ENCODE peak calls at places on chromosomes 4 and X, in six cellular contexts. L is astrocyte, K is IMR-90, S is GM23248, O is mesenchymal stem cell, Z is HCT116. J is an unnamed sample.
A peak's percentile ranks its signal among the peaks of the same experiment; 100 is the strongest.

GRCh38 chr4:165398570-165398969 is 19.8 kb downstream of the CPE start:
- DNase-seq in L (peak; percentile 68), K (peak; percentile 16), S (peak; percentile 19), O (peak; percentile 54), Z (peak; percentile 50), J (no peak)

GRCh38 chr4:156858071-156858470 is 113.5 kb downstream of the PDGFC start:
- DNase-seq in L (no peak), K (no peak), S (no peak), O (no peak), Z (no peak), J (no peak)

GRCh38 chr4:112645541-112646329 is 8.8 kb downstream of the LARP7 start:
- DNase-seq in L (no peak), K (no peak), S (no peak), O (no peak), Z (no peak), J (peak; percentile 92)

GRCh38 chr4:5470318-5470889 is 238.0 kb downstream of the EVC2 start:
- DNase-seq in L (peak; percentile 3), K (peak; percentile 43), S (peak; percentile 15), O (no peak), Z (no peak), J (peak; percentile 36)

GRCh38 chrX:27336466-27337091 is 126.6 kb downstream of the PPP4R3C start:
- DNase-seq in L (no peak), K (peak; percentile 2), S (peak; percentile 34), O (peak; percentile 0), Z (peak; percentile 3), J (peak; percentile 82)

GRCh38 chrX:44305921-44306320 is 37.6 kb downstream of the EFHC2 start:
- DNase-seq in L (no peak), K (no peak), S (no peak), O (no peak), Z (no peak), J (no peak)

GRCh38 chr4:90582087-90582486 is 454.9 kb downstream of the CCSER1 start:
- DNase-seq in L (no peak), K (no peak), S (no peak), O (no peak), Z (no peak), J (no peak)

GRCh38 chr4:186587416-186588018 is 32.1 kb upstream of the MTNR1A start:
- DNase-seq in L (peak; percentile 20), K (peak; percentile 65), S (peak; percentile 70), O (peak; percentile 60), Z (peak; percentile 21), J (peak; percentile 87)

GRCh38 chr4:3822230-3822947 is 56.2 kb downstream of the ADRA2C start:
- DNase-seq in L (no peak), K (no peak), S (peak; percentile 35), O (no peak), Z (no peak), J (no peak)

GRCh38 chr4:8905773-8906667 is 34.4 kb upstream of the HMX1 start:
- DNase-seq in L (no peak), K (no peak), S (no peak), O (no peak), Z (no peak), J (peak; percentile 28)

GRCh38 chr4:150679018-150679766 is 97.2 kb downstream of the MAB21L2 start:
- DNase-seq in L (no peak), K (no peak), S (no peak), O (no peak), Z (no peak), J (no peak)

GRCh38 chr4:140049924-140050681 is 103.9 kb downstream of the MAML3 start:
- DNase-seq in L (peak; percentile 43), K (peak; percentile 48), S (peak; percentile 56), O (no peak), Z (no peak), J (peak; percentile 78)

GRCh38 chr4:12120968-12121367 is 692.3 kb upstream of the HS3ST1 start:
- DNase-seq in L (no peak), K (no peak), S (no peak), O (no peak), Z (no peak), J (no peak)

GRCh38 chr4:12118651-12119213 is 690.0 kb upstream of the HS3ST1 start:
- DNase-seq in L (no peak), K (no peak), S (no peak), O (peak; percentile 36), Z (no peak), J (no peak)

GRCh38 chr4:12124138-12124537 is 695.4 kb upstream of the HS3ST1 start:
- DNase-seq in L (no peak), K (no peak), S (no peak), O (no peak), Z (no peak), J (no peak)

GRCh38 chr4:12123709-12124108 is 695.0 kb upstream of the HS3ST1 start:
- DNase-seq in L (no peak), K (no peak), S (no peak), O (no peak), Z (no peak), J (no peak)

DNA sequence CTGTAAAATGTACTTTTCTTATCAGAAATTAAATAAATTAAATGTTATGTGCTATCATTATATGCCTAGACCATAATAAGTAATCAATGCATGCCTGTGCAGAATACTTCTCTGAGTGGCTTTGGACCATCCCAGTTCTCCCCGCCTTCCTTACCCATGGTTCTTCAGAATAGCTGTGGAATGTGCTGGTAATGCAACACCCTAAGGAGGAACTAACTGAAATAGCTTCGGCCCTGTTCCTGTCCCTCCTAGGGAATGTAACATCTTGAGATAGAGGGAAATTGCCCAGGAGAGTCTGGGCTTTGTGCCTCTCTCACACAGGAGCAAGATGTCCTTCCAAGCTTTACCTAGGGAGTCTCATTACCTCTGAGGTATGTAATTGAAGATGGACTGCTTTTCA is 693.6 kb upstream of the HS3ST1 start:
- DNase-seq in L (no peak), K (no peak), S (no peak), O (no peak), Z (no peak), J (no peak)
- H3K9me3 ChIP-seq in L (peaks cover 2% of the 10 kb centered on the region), K (peaks cover 7% of the 10 kb centered on the region), S (no peaks in the 10 kb centered on the region), O (peaks cover 15% of the 10 kb centered on the region), Z (no peaks in the 10 kb centered on the region), J (peaks cover 23% of the 10 kb centered on the region)

GRCh38 chr4:126907389-126907788 is 725.4 kb upstream of the INTU start:
- DNase-seq in L (no peak), K (no peak), S (no peak), O (no peak), Z (no peak), J (no peak)
- H3K4me3 ChIP-seq in L (no peak overlapping the region), K (no peak overlapping the region), S (no peak overlapping the region), O (no peak overlapping the region), Z (no peak overlapping the region), J (no peak overlapping the region)

GRCh38 chrX:32599156-32599555 is 612.2 kb downstream of the DMD start:
- DNase-seq in L (no peak), K (no peak), S (no peak), O (no peak), Z (no peak), J (no peak)
- H3K9ac ChIP-seq in L (no peak overlapping the region), K (no peak overlapping the region), S (no peak overlapping the region), O (no peak overlapping the region), Z (no peak overlapping the region), J (no peak overlapping the region)

GRCh38 chr4:7575426-7575825 is 140.7 kb upstream of the PSAPL1 start:
- DNase-seq in L (no peak), K (no peak), S (no peak), O (no peak), Z (no peak), J (no peak)
- H3K9me3 ChIP-seq in L (peaks cover 56% of the 10 kb centered on the region), K (peaks cover 54% of the 10 kb centered on the region), S (no peaks in the 10 kb centered on the region), O (peaks cover 90% of the 10 kb centered on the region), Z (peaks cover 13% of the 10 kb centered on the region), J (peaks cover 17% of the 10 kb centered on the region)

GRCh38 chr4:59818656-59819055 is 1381.5 kb upstream of the ADGRL3 start:
- DNase-seq in L (peak; percentile 5), K (no peak), S (no peak), O (no peak), Z (no peak), J (no peak)
- H3K4me3 ChIP-seq in L (peak overlapping the region; percentile 58), K (no peak overlapping the region), S (no peak overlapping the region), O (peak overlapping the region; percentile 38), Z (no peak overlapping the region), J (no peak overlapping the region)

DNA sequence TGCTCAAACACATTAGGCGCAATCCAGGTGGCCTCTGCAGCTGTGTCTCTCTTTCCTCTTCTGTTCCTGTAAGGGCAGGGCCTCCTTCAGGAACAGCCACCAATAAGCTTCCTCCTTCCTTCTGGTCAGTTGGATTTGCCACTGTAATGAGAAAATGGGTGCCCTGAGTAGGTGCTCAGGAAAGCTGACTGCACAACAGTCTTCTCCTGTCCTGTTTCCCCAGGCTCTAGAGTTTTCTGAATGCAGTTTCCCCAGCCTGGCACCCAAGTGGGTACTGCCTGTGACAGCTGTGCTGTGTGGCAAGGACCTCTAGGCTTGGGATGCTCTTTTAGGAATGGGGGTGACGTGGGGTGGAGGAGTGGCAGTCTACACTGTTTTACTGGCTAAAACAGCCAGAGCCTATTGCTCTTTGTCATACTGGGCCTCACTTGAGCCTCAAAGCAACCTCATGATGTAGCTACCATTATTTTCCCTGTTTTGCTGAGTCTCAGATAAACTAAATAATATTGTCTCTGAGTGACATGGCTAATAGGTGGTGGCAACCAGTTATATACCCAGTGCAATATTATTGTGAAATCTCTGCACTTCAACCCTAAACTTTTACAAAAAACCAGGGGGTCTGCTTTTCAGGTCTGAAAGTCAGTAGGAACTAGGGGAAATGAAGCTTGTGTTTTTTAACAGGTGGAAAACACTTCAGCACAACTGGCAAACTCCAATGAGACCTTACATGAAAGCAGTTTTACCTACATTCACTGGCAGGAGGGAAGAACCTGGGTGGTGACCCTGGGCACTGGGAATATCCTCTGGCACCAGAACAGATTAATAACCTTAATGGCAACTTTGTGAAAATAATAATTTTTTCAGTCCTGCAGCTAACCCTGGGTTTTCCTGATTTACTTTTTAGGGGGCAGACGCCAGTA is 1.1 kb downstream of the CXCL2 start:
- DNase-seq in L (no peak), K (no peak), S (peak; percentile 5), O (peak; percentile 45), Z (no peak), J (no peak)
- H3K9ac ChIP-seq in L (peak overlapping the region; percentile 84), K (no peak overlapping the region), S (peak overlapping the region; percentile 90), O (peak overlapping the region; percentile 99), Z (peak overlapping the region; percentile 71), J (no peak overlapping the region)